ENCODE peak calls at places on chromosome 13, in ten cellular contexts. Q is coronary artery, I is kidney epithelial cell, V is fibroblast of pulmonary artery, C is lung, L is A549, D is AG04449, Y is psoas muscle, X is upper lobe of right lung, P is BE2C. S is an unnamed sample.
A peak's percentile ranks its signal among the peaks of the same experiment; 100 is the strongest.

GRCh38 chr13:40193290-40194203 is 472.9 kb downstream of the FOXO1 start:
- DNase-seq in Q (no peak), I (no peak), V (no peak), C (no peak), L (no peak), D (no peak), Y (peak; percentile 63), X (no peak), P (no peak), S (no peak)

GRCh38 chr13:38630780-38631179 is 56.1 kb upstream of the FREM2 start:
- DNase-seq in Q (no peak), I (no peak), V (peak; percentile 51), C (no peak), L (no peak), D (no peak), Y (no peak), X (no peak), P (no peak), S (peak; percentile 11)

GRCh38 chr13:52371736-52372247 is 34.2 kb downstream of the THSD1 start:
- DNase-seq in Q (no peak), I (peak; percentile 41), V (peak; percentile 75), C (no peak), L (no peak), D (no peak), Y (no peak), X (no peak), P (peak; percentile 9), S (no peak)

GRCh38 chr13:32201809-32202208 is 113.4 kb downstream of the ZAR1L start:
- DNase-seq in Q (no peak), I (no peak), V (no peak), C (no peak), L (no peak), D (no peak), Y (no peak), X (no peak), P (no peak), S (no peak)

GRCh38 chr13:40422588-40423235 is 243.7 kb downstream of the FOXO1 start:
- DNase-seq in Q (no peak), I (no peak), V (no peak), C (no peak), L (no peak), D (no peak), Y (no peak), X (no peak), P (no peak), S (no peak)

GRCh38 chr13:114105351-114106225 is 26.8 kb downstream of the RASA3 start:
- DNase-seq in Q (no peak), I (no peak), V (no peak), C (no peak), L (no peak), D (no peak), Y (peak; percentile 57), X (peak; percentile 57), P (peak; percentile 13), S (no peak)

GRCh38 chr13:61898207-61898606 is 482.6 kb upstream of the PCDH20 start:
- DNase-seq in Q (no peak), I (no peak), V (no peak), C (no peak), L (no peak), D (no peak), Y (no peak), X (no peak), P (no peak), S (no peak)

GRCh38 chr13:86572115-86572514 is 772.9 kb upstream of the SLITRK6 start:
- DNase-seq in Q (no peak), I (peak; percentile 12), V (peak; percentile 42), C (no peak), L (no peak), D (no peak), Y (no peak), X (no peak), P (no peak), S (no peak)

GRCh38 chr13:91078093-91078679 is 269.3 kb upstream of the MIR17HG start:
- DNase-seq in Q (no peak), I (no peak), V (peak; percentile 25), C (no peak), L (peak; percentile 1), D (no peak), Y (no peak), X (no peak), P (no peak), S (no peak)
- TF ChIP-seq CTCF in Q (no peak), I (peak; percentile 28), V (peak; percentile 40), C (no peak), L (peak; percentile 30), D (no peak), Y (peak; percentile 4), X (peak; percentile 30), P (peak; percentile 48), S (no peak)

GRCh38 chr13:99987180-99988047 is 5.8 kb downstream of the ZIC2 start:
- DNase-seq in Q (no peak), I (no peak), V (no peak), C (no peak), L (no peak), D (no peak), Y (no peak), X (peak; percentile 39), P (no peak), S (no peak)
- TF ChIP-seq CTCF in Q (no peak), I (no peak), V (no peak), C (no peak), L (no peak), D (no peak), Y (no peak), X (no peak), P (no peak), S (no peak)

GRCh38 chr13:55745828-55746227 is 1394.9 kb upstream of the PRR20A start:
- DNase-seq in Q (no peak), I (no peak), V (no peak), C (no peak), L (no peak), D (no peak), Y (no peak), X (no peak), P (no peak), S (no peak)
- TF ChIP-seq CTCF in Q (no peak), I (no peak), V (no peak), C (no peak), L (no peak), D (no peak), Y (no peak), X (no peak), P (no peak), S (no peak)

GRCh38 chr13:47459512-47459911 is 541.6 kb downstream of the SUCLA2 start:
- DNase-seq in Q (no peak), I (no peak), V (peak; percentile 60), C (no peak), L (no peak), D (no peak), Y (no peak), X (no peak), P (no peak), S (no peak)
- TF ChIP-seq CTCF in Q (no peak), I (peak; percentile 30), V (peak; percentile 55), C (no peak), L (no peak), D (peak; percentile 22), Y (no peak), X (peak; percentile 22), P (peak; percentile 49), S (peak; percentile 28)

DNA sequence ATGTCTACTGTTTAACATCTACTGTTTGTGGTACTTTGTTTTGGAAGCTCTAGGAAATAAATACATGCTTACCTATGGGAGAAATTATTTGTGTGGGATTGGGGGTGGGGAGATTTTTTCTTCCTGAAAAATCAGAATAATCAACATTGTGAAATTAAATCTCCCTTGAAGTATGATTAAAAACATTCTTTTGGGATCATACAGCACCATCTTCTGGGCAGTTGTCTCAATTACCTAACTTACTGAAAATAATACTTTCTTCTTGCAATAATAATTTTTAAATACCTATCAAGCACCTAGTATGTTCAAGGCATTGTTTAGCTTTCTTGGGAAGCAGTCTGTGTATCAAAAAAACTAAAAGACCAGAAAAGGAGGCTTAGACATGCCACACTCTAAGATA is 576.5 kb upstream of the ARGLU1 start:
- DNase-seq in Q (no peak), I (no peak), V (peak; percentile 15), C (no peak), L (no peak), D (no peak), Y (no peak), X (no peak), P (no peak), S (no peak)
- TF ChIP-seq CTCF in Q (no peak), I (peak; percentile 22), V (peak; percentile 13), C (no peak), L (no peak), D (no peak), Y (no peak), X (peak; percentile 27), P (peak; percentile 30), S (no peak)

DNA sequence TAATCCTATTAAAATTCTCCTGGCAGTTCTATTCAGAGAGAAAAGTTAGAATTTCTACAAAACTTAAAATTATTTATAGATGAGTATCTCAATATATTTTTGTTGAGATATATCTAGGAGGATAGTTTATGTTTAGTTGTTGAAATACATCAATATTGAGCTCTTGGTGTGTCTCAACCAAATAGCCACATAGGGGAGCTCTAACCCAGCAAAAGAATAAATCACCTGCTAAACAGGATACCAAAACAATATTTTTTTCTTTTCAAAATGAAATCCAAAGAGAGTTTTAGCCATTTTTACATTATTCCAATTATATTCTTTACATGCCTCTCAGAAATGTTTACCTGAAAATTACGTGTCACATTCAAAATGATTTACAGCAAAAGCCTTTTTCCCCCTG is 954.7 kb downstream of the SLITRK6 start:
- DNase-seq in Q (no peak), I (peak; percentile 4), V (peak; percentile 16), C (no peak), L (peak; percentile 10), D (no peak), Y (no peak), X (no peak), P (no peak), S (no peak)
- TF ChIP-seq CTCF in Q (no peak), I (peak; percentile 46), V (peak; percentile 30), C (no peak), L (peak; percentile 43), D (no peak), Y (no peak), X (no peak), P (peak; percentile 67), S (no peak)

GRCh38 chr13:58687130-58687529 is 1055.6 kb downstream of the PCDH17 start:
- DNase-seq in Q (no peak), I (no peak), V (no peak), C (no peak), L (no peak), D (no peak), Y (no peak), X (no peak), P (no peak), S (no peak)
- TF ChIP-seq CTCF in Q (no peak), I (no peak), V (no peak), C (no peak), L (no peak), D (no peak), Y (no peak), X (no peak), P (no peak), S (no peak)

DNA sequence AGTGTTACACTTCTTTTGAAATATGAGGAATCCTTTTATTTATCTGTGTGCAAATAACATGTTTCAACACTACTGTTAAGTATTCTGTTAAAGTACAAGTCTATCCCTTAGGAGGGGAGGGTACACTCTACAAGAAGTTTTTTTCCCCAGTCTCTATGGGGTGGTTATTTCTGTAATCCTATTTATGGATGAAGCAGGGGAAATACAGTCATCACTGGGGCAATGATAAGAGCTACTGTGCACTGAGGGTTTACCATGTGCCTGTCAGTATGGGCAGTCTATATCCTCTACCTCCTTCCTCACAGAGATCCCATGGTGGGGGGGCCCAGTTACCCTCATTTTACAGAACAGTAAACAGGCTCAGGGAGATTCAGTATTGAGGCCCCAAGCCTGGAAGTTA is 16.6 kb upstream of the TRIM13 start:
- DNase-seq in Q (no peak), I (no peak), V (peak; percentile 10), C (no peak), L (no peak), D (no peak), Y (no peak), X (no peak), P (no peak), S (no peak)
- TF ChIP-seq CTCF in Q (no peak), I (no peak), V (no peak), C (no peak), L (no peak), D (no peak), Y (no peak), X (no peak), P (no peak), S (no peak)

S was measured in AG09319.